ENCODE peak calls at places on chromosomes 5 and 9, in nine cellular contexts. K is tibial nerve; R is heart right ventricle; Z is adipocyte; W is PC-3; T is naive thymus-derived CD4-positive, alpha-beta T cell; B is esophagus squamous epithelium; P is A673; M is right lobe of liver. G is an unnamed sample. For H3K9me3, the result is how much of the 10 kb centered on the place peaks cover.

GRCh38 chr5:162221884-162222283 is 154.3 kb downstream of the GABRG2 start:
- DNase-seq in K (no peak), R (no peak), Z (no peak), W (no peak), T (no peak), B (no peak), P (peak), M (no peak), G (no peak)

GRCh38 chr5:111232311-111233049 is 8.3 kb downstream of the CAMK4 start:
- DNase-seq in K (no peak), R (no peak), Z (no peak), W (no peak), T (no peak), B (no peak), P (no peak), M (no peak), G (no peak)

GRCh38 chr9:27280858-27281257 is 16.1 kb downstream of the EQTN start:
- DNase-seq in K (no peak), R (no peak), Z (no peak), W (no peak), T (no peak), B (no peak), P (no peak), M (no peak), G (no peak)

GRCh38 chr5:67315082-67315801 is 118.6 kb upstream of the CD180 start:
- DNase-seq in K (no peak), R (no peak), Z (peak), W (peak), T (no peak), B (no peak), P (peak), M (no peak), G (no peak)

GRCh38 chr5:69414885-69415583 is at the start of gene MARVELD2:
- DNase-seq in K (peak), R (peak), Z (peak), W (peak), T (peak), B (no peak), P (no peak), M (peak), G (peak)

GRCh38 chr5:6011199-6011598 is 367.1 kb downstream of the MED10 start:
- DNase-seq in K (no peak), R (no peak), Z (no peak), W (no peak), T (no peak), B (no peak), P (no peak), M (no peak), G (no peak)

GRCh38 chr9:125747765-125748510 is 765 bp downstream of the PBX3 start:
- DNase-seq in K (no peak), R (peak), Z (peak), W (peak), T (peak), B (no peak), P (no peak), M (peak), G (peak)

GRCh38 chr5:62475072-62475471 is 62.5 kb downstream of the IPO11 start:
- DNase-seq in K (no peak), R (no peak), Z (peak), W (peak), T (no peak), B (no peak), P (no peak), M (no peak), G (no peak)

GRCh38 chr5:15807861-15808260 is 307.9 kb downstream of the FBXL7 start:
- DNase-seq in K (peak), R (peak), Z (peak), W (peak), T (no peak), B (no peak), P (peak), M (no peak), G (no peak)

GRCh38 chr9:82606761-82607382 is 456.1 kb downstream of the RASEF start:
- DNase-seq in K (peak), R (peak), Z (peak), W (peak), T (no peak), B (no peak), P (peak), M (no peak), G (no peak)

GRCh38 chr9:16154570-16155078 is 601.8 kb downstream of the CCDC171 start:
- DNase-seq in K (no peak), R (no peak), Z (no peak), W (peak), T (peak), B (no peak), P (no peak), M (no peak), G (no peak)

GRCh38 chr5:135232958-135233357 is 166.1 kb downstream of the MACROH2A1 start:
- DNase-seq in K (no peak), R (peak), Z (no peak), W (no peak), T (no peak), B (no peak), P (no peak), M (no peak), G (no peak)

GRCh38 chr5:148653840-148654781 is at the start of gene HTR4:
- DNase-seq in K (no peak), R (no peak), Z (no peak), W (no peak), T (no peak), B (no peak), P (no peak), M (peak), G (no peak)

GRCh38 chr5:176695073-176695472 is 47.8 kb downstream of the TSPAN17 start:
- DNase-seq in K (no peak), R (no peak), Z (peak), W (no peak), T (no peak), B (no peak), P (no peak), M (no peak), G (no peak)

GRCh38 chr5:13248236-13248635 is 696.3 kb downstream of the DNAH5 start:
- DNase-seq in K (no peak), R (no peak), Z (no peak), W (peak), T (no peak), B (no peak), P (no peak), M (no peak), G (no peak)

GRCh38 chr5:107314330-107314729 is 356.4 kb downstream of the EFNA5 start:
- DNase-seq in K (no peak), R (no peak), Z (no peak), W (no peak), T (no peak), B (no peak), P (no peak), M (no peak), G (no peak)
- H3K9me3 ChIP-seq in K (under half), R (under half), Z (under half), W (under half), T (under half), B (under half), P (under half), M (under half), G (under half)

GRCh38 chr5:149792963-149793362 is 62.9 kb downstream of the PPARGC1B start:
- DNase-seq in K (no peak), R (no peak), Z (no peak), W (no peak), T (no peak), B (no peak), P (no peak), M (no peak), G (no peak)
- H3K9me3 ChIP-seq in K (under half), R (under half), Z (under half), W (under half), T (under half), B (under half), P (under half), M (under half), G (under half)

GRCh38 chr5:3302228-3302627 is 293.4 kb upstream of the IRX1 start:
- DNase-seq in K (no peak), R (no peak), Z (no peak), W (no peak), T (no peak), B (no peak), P (no peak), M (no peak), G (no peak)
- H3K9me3 ChIP-seq in K (under half), R (under half), Z (under half), W (under half), T (under half), B (under half), P (under half), M (under half), G (under half)

DNA sequence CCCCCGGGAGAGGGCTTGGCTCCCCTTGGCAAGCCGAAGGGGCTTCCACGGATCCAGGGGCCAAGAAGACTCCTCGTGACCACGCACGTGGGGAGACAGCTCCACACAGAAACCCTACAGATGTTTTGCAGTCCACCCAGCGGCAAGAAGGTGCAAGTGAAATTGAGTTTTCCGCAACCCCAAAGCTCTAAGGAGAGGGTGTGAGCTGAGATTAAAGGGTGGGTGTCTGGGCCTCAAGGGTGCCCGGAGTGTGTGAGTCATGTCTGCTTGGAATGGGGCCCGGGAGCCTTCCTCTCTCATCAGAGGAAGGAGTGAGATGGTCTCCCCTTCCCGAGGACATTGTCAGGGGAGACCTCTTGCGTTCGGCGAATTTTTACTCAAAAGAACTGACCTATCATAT is 79.1 kb downstream of the OLFM1 start:
- DNase-seq in K (no peak), R (no peak), Z (no peak), W (no peak), T (no peak), B (no peak), P (peak), M (no peak), G (no peak)
- H3K9me3 ChIP-seq in K (under half), R (under half), Z (under half), W (under half), T (under half), B (under half), P (under half), M (under half), G (under half)

GRCh38 chr9:40909821-40910220 is 218.7 kb downstream of the FOXD4L6 start:
- DNase-seq in K (no peak), R (no peak), Z (no peak), W (no peak), T (no peak), B (no peak), P (no peak), M (no peak), G (no peak)
- H3K9me3 ChIP-seq in K (half or more), R (half or more), Z (half or more), W (under half), T (half or more), B (under half), P (under half), M (under half), G (half or more)

DNA sequence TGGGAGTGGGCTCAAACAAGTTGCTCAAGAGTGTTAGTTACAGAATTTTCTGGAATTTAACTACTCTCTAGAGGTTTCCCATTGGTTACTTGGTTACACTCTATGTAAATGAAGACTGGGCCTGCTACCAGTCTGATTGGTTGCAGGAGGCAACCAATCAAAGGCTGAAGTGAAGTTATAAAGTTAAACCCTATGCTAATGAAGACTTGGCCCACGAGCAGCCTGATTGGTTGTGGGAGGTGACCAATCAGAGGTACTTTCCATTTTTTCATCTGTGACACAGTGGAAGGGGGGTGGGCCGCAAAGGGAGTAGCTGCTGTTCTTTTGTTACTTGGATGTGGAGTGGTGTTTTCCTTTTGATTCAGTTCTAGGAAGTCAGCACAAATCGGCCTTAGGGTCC is 69.4 kb downstream of the CACNA1B start:
- DNase-seq in K (no peak), R (no peak), Z (no peak), W (no peak), T (no peak), B (no peak), P (no peak), M (no peak), G (no peak)
- H3K9me3 ChIP-seq in K (under half), R (under half), Z (under half), W (under half), T (under half), B (under half), P (under half), M (under half), G (under half)

GRCh38 chr5:144248015-144248414 is 77.3 kb downstream of the KCTD16 start:
- DNase-seq in K (no peak), R (no peak), Z (no peak), W (no peak), T (no peak), B (no peak), P (no peak), M (no peak), G (no peak)
- H3K9me3 ChIP-seq in K (under half), R (under half), Z (under half), W (under half), T (under half), B (under half), P (under half), M (under half), G (under half)

G was measured in T-helper 17 cell.